ENCODE peak calls at places on chromosomes 12 and 14, in ten cellular contexts. K is brain microvascular endothelial cell; N is right lobe of liver; R is kidney epithelial cell; O is cardiac muscle cell; W is adrenal gland; C is uterus; G is gastrocnemius medialis; U is right atrium auricular region; X is CD8-positive, alpha-beta T cell. F is an unnamed sample.

GRCh38 chr14:103456167-103456835 is 66.3 kb downstream of the CKB start:
- DNase-seq in K (peak; percentile 42), N (no peak), R (no peak), O (peak; percentile 35), W (no peak), C (no peak), G (no peak), U (no peak), X (no peak), F (no peak)

GRCh38 chr12:52186135-52186840 is 5.5 kb downstream of the KRT80 start:
- DNase-seq in K (peak; percentile 68), N (no peak), R (peak; percentile 71), O (peak; percentile 82), W (no peak), C (no peak), G (no peak), U (no peak), X (no peak), F (no peak)

GRCh38 chr12:94329366-94329765 is 130.3 kb downstream of the CEP83 start:
- DNase-seq in K (no peak), N (no peak), R (no peak), O (peak; percentile 30), W (no peak), C (no peak), G (no peak), U (no peak), X (no peak), F (no peak)

GRCh38 chr14:36091096-36091495 is 85.4 kb downstream of the PTCSC3 start:
- DNase-seq in K (peak; percentile 39), N (no peak), R (peak; percentile 98), O (peak; percentile 28), W (peak; percentile 54), C (no peak), G (no peak), U (no peak), X (no peak), F (no peak)

GRCh38 chr14:101733211-101733610 is 28.3 kb upstream of the PPP2R5C start:
- DNase-seq in K (peak; percentile 68), N (no peak), R (no peak), O (peak; percentile 68), W (no peak), C (no peak), G (no peak), U (no peak), X (no peak), F (no peak)

GRCh38 chr12:84638811-84639368 is 273.7 kb downstream of the SLC6A15 start:
- DNase-seq in K (peak; percentile 17), N (no peak), R (no peak), O (no peak), W (no peak), C (no peak), G (no peak), U (no peak), X (no peak), F (no peak)

GRCh38 chr14:70069186-70069585 is 119.6 kb downstream of the SLC8A3 start:
- DNase-seq in K (no peak), N (no peak), R (no peak), O (no peak), W (no peak), C (no peak), G (peak; percentile 61), U (no peak), X (no peak), F (no peak)

GRCh38 chr12:121108492-121108891 is 24.2 kb upstream of the P2RX7 start:
- DNase-seq in K (no peak), N (no peak), R (no peak), O (no peak), W (no peak), C (no peak), G (no peak), U (no peak), X (no peak), F (no peak)

GRCh38 chr14:52333108-52333507 is 19.0 kb downstream of the PTGER2 start:
- DNase-seq in K (no peak), N (no peak), R (no peak), O (no peak), W (no peak), C (no peak), G (no peak), U (no peak), X (no peak), F (no peak)

GRCh38 chr12:1692895-1693294 is 2.0 kb downstream of the ADIPOR2 start:
- DNase-seq in K (no peak), N (no peak), R (no peak), O (no peak), W (no peak), C (no peak), G (no peak), U (no peak), X (no peak), F (no peak)
- H3K4me3 ChIP-seq in K (no peak overlapping the region), N (no peak overlapping the region), R (no peak overlapping the region), O (no peak overlapping the region), W (no peak overlapping the region), C (no peak overlapping the region), G (peak overlapping the region; percentile 86), U (no peak overlapping the region), X (no peak overlapping the region), F (no peak overlapping the region)

DNA sequence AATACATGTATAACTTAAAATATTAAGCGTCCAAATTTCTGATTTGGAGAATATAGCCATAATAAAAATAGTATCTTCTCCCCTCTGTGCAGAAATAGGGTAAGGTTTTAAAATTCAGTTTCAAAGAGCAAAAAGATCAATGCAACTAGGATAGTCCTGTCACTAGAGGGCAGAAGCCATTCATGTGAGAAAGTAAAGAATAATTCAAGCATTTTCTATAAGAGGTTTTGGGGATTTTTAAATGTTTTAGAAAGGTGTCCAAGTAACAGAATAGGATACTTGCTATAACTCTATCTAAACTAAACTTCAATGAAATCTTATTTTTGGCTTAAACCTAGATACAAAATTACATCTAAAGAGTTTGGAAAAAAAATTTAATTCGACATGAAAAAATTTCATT is 50.3 kb downstream of the ADAMTS20 start:
- DNase-seq in K (peak; percentile 16), N (no peak), R (no peak), O (peak; percentile 32), W (no peak), C (no peak), G (no peak), U (no peak), X (no peak), F (no peak)
- TF ChIP-seq CTCF in K (peak; percentile 54), N (no peak), R (peak; percentile 63), O (peak; percentile 51), W (no peak), C (no peak), G (no peak), U (no peak), X (no peak), F (no peak)

GRCh38 chr12:115481141-115481540 is 796.4 kb downstream of the MED13L start:
- DNase-seq in K (no peak), N (no peak), R (no peak), O (no peak), W (no peak), C (no peak), G (no peak), U (no peak), X (no peak), F (no peak)

GRCh38 chr12:115489253-115489652 is 788.2 kb downstream of the MED13L start:
- DNase-seq in K (no peak), N (no peak), R (no peak), O (no peak), W (no peak), C (no peak), G (no peak), U (no peak), X (no peak), F (no peak)

GRCh38 chr12:115491851-115492250 is 785.6 kb downstream of the MED13L start:
- DNase-seq in K (no peak), N (no peak), R (no peak), O (no peak), W (no peak), C (no peak), G (no peak), U (no peak), X (no peak), F (no peak)

GRCh38 chr12:115485503-115485902 is 792.0 kb downstream of the MED13L start:
- DNase-seq in K (no peak), N (no peak), R (no peak), O (no peak), W (no peak), C (no peak), G (no peak), U (no peak), X (no peak), F (no peak)

GRCh38 chr12:115485967-115486366 is 791.5 kb downstream of the MED13L start:
- DNase-seq in K (no peak), N (no peak), R (no peak), O (no peak), W (no peak), C (no peak), G (no peak), U (no peak), X (no peak), F (no peak)
- H3K27me3 ChIP-seq in K (no peaks in the 10 kb centered on the region), N (no peaks in the 10 kb centered on the region), R (no peaks in the 10 kb centered on the region), O (peaks cover 14% of the 10 kb centered on the region), W (no peaks in the 10 kb centered on the region), C (no peaks in the 10 kb centered on the region), G (no peaks in the 10 kb centered on the region), U (no peaks in the 10 kb centered on the region), X (no peaks in the 10 kb centered on the region), F (peaks cover 7% of the 10 kb centered on the region)

GRCh38 chr12:109876406-109876805 is 3.9 kb downstream of the GLTP start:
- DNase-seq in K (no peak), N (no peak), R (no peak), O (no peak), W (no peak), C (no peak), G (no peak), U (no peak), X (no peak), F (no peak)

GRCh38 chr12:109879332-109880048 is 851 bp downstream of the GLTP start:
- DNase-seq in K (no peak), N (no peak), R (no peak), O (peak; percentile 14), W (no peak), C (no peak), G (no peak), U (no peak), X (no peak), F (no peak)

GRCh38 chr12:109878749-109879148 is 1.6 kb downstream of the GLTP start:
- DNase-seq in K (no peak), N (no peak), R (no peak), O (no peak), W (no peak), C (no peak), G (no peak), U (no peak), X (no peak), F (no peak)

GRCh38 chr12:109877504-109878246 is 2.7 kb downstream of the GLTP start:
- DNase-seq in K (no peak), N (no peak), R (no peak), O (no peak), W (no peak), C (no peak), G (no peak), U (no peak), X (no peak), F (no peak)

GRCh38 chr12:109878247-109878625 is 2.1 kb downstream of the GLTP start:
- DNase-seq in K (no peak), N (no peak), R (no peak), O (no peak), W (no peak), C (no peak), G (no peak), U (no peak), X (no peak), F (no peak)
- H3K4me3 ChIP-seq in K (no peak overlapping the region), N (no peak overlapping the region), R (no peak overlapping the region), O (no peak overlapping the region), W (no peak overlapping the region), C (no peak overlapping the region), G (no peak overlapping the region), U (no peak overlapping the region), X (no peak overlapping the region), F (no peak overlapping the region)

F was measured in WERI-Rb-1.